ENCODE peak calls at places on chromosomes 7 and 10, in six cellular contexts. One of them, this sample, is unnamed.

GRCh38 chr7:153193144-153193595 is 433.6 kb downstream of the ACTR3B start:
- DNase-seq in heart right ventricle: no peak
- DNase-seq in astrocyte: no peak
- DNase-seq in GM20000: peak
- DNase-seq in fibroblast of the aortic adventitia: no peak
- DNase-seq in A549: peak
- DNase-seq in this sample: peak

GRCh38 chr10:98331888-98332287 is 63.9 kb upstream of the LOXL4 start:
- DNase-seq in heart right ventricle: no peak
- DNase-seq in astrocyte: no peak
- DNase-seq in GM20000: no peak
- DNase-seq in fibroblast of the aortic adventitia: no peak
- DNase-seq in A549: no peak
- DNase-seq in this sample: peak

GRCh38 chr7:135964791-135965190 is 12.4 kb downstream of the MTPN start:
- DNase-seq in heart right ventricle: no peak
- DNase-seq in astrocyte: no peak
- DNase-seq in GM20000: no peak
- DNase-seq in fibroblast of the aortic adventitia: peak
- DNase-seq in A549: no peak
- DNase-seq in this sample: no peak

GRCh38 chr7:64902806-64903721 is at the start of gene ZNF273:
- DNase-seq in heart right ventricle: peak
- DNase-seq in astrocyte: peak
- DNase-seq in GM20000: peak
- DNase-seq in fibroblast of the aortic adventitia: peak
- DNase-seq in A549: peak
- DNase-seq in this sample: peak

GRCh38 chr10:48233643-48234042 is 40.9 kb downstream of the FRMPD2 start:
- DNase-seq in heart right ventricle: no peak
- DNase-seq in astrocyte: no peak
- DNase-seq in GM20000: no peak
- DNase-seq in fibroblast of the aortic adventitia: no peak
- DNase-seq in A549: no peak
- DNase-seq in this sample: no peak

GRCh38 chr10:49049660-49050059 is 65.7 kb downstream of the VSTM4 start:
- DNase-seq in heart right ventricle: no peak
- DNase-seq in astrocyte: no peak
- DNase-seq in GM20000: no peak
- DNase-seq in fibroblast of the aortic adventitia: peak
- DNase-seq in A549: no peak
- DNase-seq in this sample: no peak

GRCh38 chr7:116829051-116829450 is 33.3 kb upstream of the CAPZA2 start:
- DNase-seq in heart right ventricle: no peak
- DNase-seq in astrocyte: no peak
- DNase-seq in GM20000: no peak
- DNase-seq in fibroblast of the aortic adventitia: no peak
- DNase-seq in A549: no peak
- DNase-seq in this sample: no peak

GRCh38 chr10:102647433-102648268 is 3.4 kb downstream of the TRIM8 start:
- DNase-seq in heart right ventricle: no peak
- DNase-seq in astrocyte: no peak
- DNase-seq in GM20000: no peak
- DNase-seq in fibroblast of the aortic adventitia: no peak
- DNase-seq in A549: no peak
- DNase-seq in this sample: no peak

GRCh38 chr7:35691827-35692307 is 3.1 kb downstream of the HERPUD2 start:
- DNase-seq in heart right ventricle: no peak
- DNase-seq in astrocyte: no peak
- DNase-seq in GM20000: peak
- DNase-seq in fibroblast of the aortic adventitia: no peak
- DNase-seq in A549: no peak
- DNase-seq in this sample: no peak

GRCh38 chr10:14971867-14972448 is 12.8 kb downstream of the MEIG1 start:
- DNase-seq in heart right ventricle: no peak
- DNase-seq in astrocyte: no peak
- DNase-seq in GM20000: no peak
- DNase-seq in fibroblast of the aortic adventitia: peak
- DNase-seq in A549: no peak
- DNase-seq in this sample: peak

GRCh38 chr7:158299607-158300006 is 288.0 kb downstream of the PTPRN2 start:
- DNase-seq in heart right ventricle: no peak
- DNase-seq in astrocyte: no peak
- DNase-seq in GM20000: no peak
- DNase-seq in fibroblast of the aortic adventitia: no peak
- DNase-seq in A549: no peak
- DNase-seq in this sample: no peak

GRCh38 chr7:25828468-25828867 is 323.5 kb upstream of the NFE2L3 start:
- DNase-seq in heart right ventricle: no peak
- DNase-seq in astrocyte: no peak
- DNase-seq in GM20000: no peak
- DNase-seq in fibroblast of the aortic adventitia: no peak
- DNase-seq in A549: no peak
- DNase-seq in this sample: no peak

GRCh38 chr7:5594616-5595544 is 171.2 kb upstream of the TNRC18 start:
- DNase-seq in heart right ventricle: peak
- DNase-seq in astrocyte: no peak
- DNase-seq in GM20000: peak
- DNase-seq in fibroblast of the aortic adventitia: no peak
- DNase-seq in A549: no peak
- DNase-seq in this sample: no peak

GRCh38 chr10:32938554-32939061 is 19.4 kb downstream of the ITGB1 start:
- DNase-seq in heart right ventricle: peak
- DNase-seq in astrocyte: no peak
- DNase-seq in GM20000: no peak
- DNase-seq in fibroblast of the aortic adventitia: no peak
- DNase-seq in A549: no peak
- DNase-seq in this sample: no peak

GRCh38 chr7:91201731-91202130 is 62.5 kb upstream of the FZD1 start:
- DNase-seq in heart right ventricle: no peak
- DNase-seq in astrocyte: no peak
- DNase-seq in GM20000: no peak
- DNase-seq in fibroblast of the aortic adventitia: no peak
- DNase-seq in A549: no peak
- DNase-seq in this sample: peak

GRCh38 chr7:498678-499641 is 20.7 kb downstream of the PDGFA start:
- DNase-seq in heart right ventricle: no peak
- DNase-seq in astrocyte: no peak
- DNase-seq in GM20000: no peak
- DNase-seq in fibroblast of the aortic adventitia: peak
- DNase-seq in A549: no peak
- DNase-seq in this sample: no peak

GRCh38 chr10:34345383-34345782 is 469.7 kb downstream of the PARD3 start:
- DNase-seq in heart right ventricle: no peak
- DNase-seq in astrocyte: no peak
- DNase-seq in GM20000: no peak
- DNase-seq in fibroblast of the aortic adventitia: no peak
- DNase-seq in A549: no peak
- DNase-seq in this sample: no peak

GRCh38 chr10:94314913-94315545 is 47.7 kb downstream of the NOC3L start:
- DNase-seq in heart right ventricle: no peak
- DNase-seq in astrocyte: no peak
- DNase-seq in GM20000: no peak
- DNase-seq in fibroblast of the aortic adventitia: peak
- DNase-seq in A549: no peak
- DNase-seq in this sample: peak

GRCh38 chr10:74432841-74433594 is 282.0 kb downstream of the ADK start:
- DNase-seq in heart right ventricle: no peak
- DNase-seq in astrocyte: peak
- DNase-seq in GM20000: no peak
- DNase-seq in fibroblast of the aortic adventitia: peak
- DNase-seq in A549: no peak
- DNase-seq in this sample: no peak

GRCh38 chr10:101492205-101492604 is 95.9 kb downstream of the POLL start:
- DNase-seq in heart right ventricle: no peak
- DNase-seq in astrocyte: no peak
- DNase-seq in GM20000: no peak
- DNase-seq in fibroblast of the aortic adventitia: no peak
- DNase-seq in A549: no peak
- DNase-seq in this sample: no peak

GRCh38 chr10:101097881-101098280 is 33.2 kb upstream of the TLX1 start:
- DNase-seq in heart right ventricle: no peak
- DNase-seq in astrocyte: no peak
- DNase-seq in GM20000: no peak
- DNase-seq in fibroblast of the aortic adventitia: no peak
- DNase-seq in A549: no peak
- DNase-seq in this sample: no peak

GRCh38 chr10:15254808-15255655 is 86.5 kb upstream of the NMT2 start:
- DNase-seq in heart right ventricle: peak
- DNase-seq in astrocyte: no peak
- DNase-seq in GM20000: peak
- DNase-seq in fibroblast of the aortic adventitia: no peak
- DNase-seq in A549: no peak
- DNase-seq in this sample: no peak

GRCh38 chr7:265998-266850 is 23.7 kb upstream of the FOXL3 start:
- DNase-seq in heart right ventricle: no peak
- DNase-seq in astrocyte: no peak
- DNase-seq in GM20000: no peak
- DNase-seq in fibroblast of the aortic adventitia: no peak
- DNase-seq in A549: no peak
- DNase-seq in this sample: peak

GRCh38 chr10:49592726-49593563 is 17.2 kb upstream of the SLC18A3 start:
- DNase-seq in heart right ventricle: peak
- DNase-seq in astrocyte: no peak
- DNase-seq in GM20000: peak
- DNase-seq in fibroblast of the aortic adventitia: peak
- DNase-seq in A549: peak
- DNase-seq in this sample: peak

GRCh38 chr7:33722383-33723096 is 182.8 kb upstream of the BMPER start:
- DNase-seq in heart right ventricle: no peak
- DNase-seq in astrocyte: peak
- DNase-seq in GM20000: no peak
- DNase-seq in fibroblast of the aortic adventitia: peak
- DNase-seq in A549: peak
- DNase-seq in this sample: peak

GRCh38 chr10:122291739-122292138 is 20.6 kb downstream of the BTBD16 start:
- DNase-seq in heart right ventricle: no peak
- DNase-seq in astrocyte: no peak
- DNase-seq in GM20000: no peak
- DNase-seq in fibroblast of the aortic adventitia: no peak
- DNase-seq in A549: no peak
- DNase-seq in this sample: no peak

GRCh38 chr10:44180321-44181154 is 204.4 kb downstream of the CXCL12 start:
- DNase-seq in heart right ventricle: no peak
- DNase-seq in astrocyte: peak
- DNase-seq in GM20000: no peak
- DNase-seq in fibroblast of the aortic adventitia: peak
- DNase-seq in A549: no peak
- DNase-seq in this sample: no peak

GRCh38 chr7:50953303-50953702 is 170.6 kb upstream of the GRB10 start:
- DNase-seq in heart right ventricle: no peak
- DNase-seq in astrocyte: no peak
- DNase-seq in GM20000: no peak
- DNase-seq in fibroblast of the aortic adventitia: peak
- DNase-seq in A549: no peak
- DNase-seq in this sample: no peak

GRCh38 chr7:132072165-132072564 is 504.1 kb downstream of the PLXNA4 start:
- DNase-seq in heart right ventricle: no peak
- DNase-seq in astrocyte: no peak
- DNase-seq in GM20000: no peak
- DNase-seq in fibroblast of the aortic adventitia: no peak
- DNase-seq in A549: no peak
- DNase-seq in this sample: no peak

DNA sequence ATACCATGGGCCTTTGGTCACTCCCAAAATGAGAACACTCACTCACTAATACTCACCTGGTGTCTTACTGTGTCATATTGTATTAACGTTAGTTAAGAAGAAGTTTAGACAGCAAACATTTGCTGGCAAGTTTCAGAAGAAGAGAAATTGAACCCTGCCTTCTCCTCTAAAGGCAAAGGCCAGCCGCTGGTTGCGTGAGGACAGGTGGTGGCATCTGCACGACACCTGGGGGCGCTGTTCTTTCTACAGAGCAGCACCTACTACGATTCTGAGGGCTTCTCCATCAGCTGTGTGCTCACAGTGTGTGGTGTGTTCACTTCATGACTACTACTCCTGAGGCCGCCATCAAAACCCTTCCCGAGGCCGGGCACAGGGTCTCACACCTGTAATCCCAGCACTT is 17.9 kb upstream of the CLEC2L start:
- DNase-seq in heart right ventricle: no peak
- DNase-seq in astrocyte: no peak
- DNase-seq in GM20000: no peak
- DNase-seq in fibroblast of the aortic adventitia: no peak
- DNase-seq in A549: no peak
- DNase-seq in this sample: peak
- TF ChIP-seq CTCF in heart right ventricle: no peak
- TF ChIP-seq CTCF in astrocyte: no peak
- TF ChIP-seq CTCF in GM20000: no peak
- TF ChIP-seq CTCF in fibroblast of the aortic adventitia: peak
- TF ChIP-seq CTCF in A549: peak
- TF ChIP-seq CTCF in this sample: peak

GRCh38 chr7:128721376-128721775 is 17.8 kb upstream of the CALU start:
- DNase-seq in heart right ventricle: no peak
- DNase-seq in astrocyte: no peak
- DNase-seq in GM20000: no peak
- DNase-seq in fibroblast of the aortic adventitia: no peak
- DNase-seq in A549: no peak
- DNase-seq in this sample: no peak
- TF ChIP-seq CTCF in heart right ventricle: no peak
- TF ChIP-seq CTCF in astrocyte: no peak
- TF ChIP-seq CTCF in GM20000: no peak
- TF ChIP-seq CTCF in fibroblast of the aortic adventitia: no peak
- TF ChIP-seq CTCF in A549: no peak
- TF ChIP-seq CTCF in this sample: no peak

GRCh38 chr7:74027124-74027682 is 770 bp upstream of the ELN start:
- DNase-seq in heart right ventricle: no peak
- DNase-seq in astrocyte: no peak
- DNase-seq in GM20000: no peak
- DNase-seq in fibroblast of the aortic adventitia: no peak
- DNase-seq in A549: no peak
- DNase-seq in this sample: no peak
- TF ChIP-seq CTCF in heart right ventricle: no peak
- TF ChIP-seq CTCF in astrocyte: no peak
- TF ChIP-seq CTCF in GM20000: no peak
- TF ChIP-seq CTCF in fibroblast of the aortic adventitia: no peak
- TF ChIP-seq CTCF in A549: no peak
- TF ChIP-seq CTCF in this sample: no peak

GRCh38 chr10:127921075-127921750 is 14.3 kb downstream of the PTPRE start:
- DNase-seq in heart right ventricle: no peak
- DNase-seq in astrocyte: no peak
- DNase-seq in GM20000: no peak
- DNase-seq in fibroblast of the aortic adventitia: no peak
- DNase-seq in A549: no peak
- DNase-seq in this sample: peak

GRCh38 chr10:127922206-127922605 is 15.3 kb downstream of the PTPRE start:
- DNase-seq in heart right ventricle: no peak
- DNase-seq in astrocyte: no peak
- DNase-seq in GM20000: no peak
- DNase-seq in fibroblast of the aortic adventitia: no peak
- DNase-seq in A549: no peak
- DNase-seq in this sample: no peak

GRCh38 chr10:127919418-127920191 is 12.7 kb downstream of the PTPRE start:
- DNase-seq in heart right ventricle: no peak
- DNase-seq in astrocyte: peak
- DNase-seq in GM20000: no peak
- DNase-seq in fibroblast of the aortic adventitia: peak
- DNase-seq in A549: no peak
- DNase-seq in this sample: peak

GRCh38 chr10:127921751-127922140 is 14.8 kb downstream of the PTPRE start:
- DNase-seq in heart right ventricle: no peak
- DNase-seq in astrocyte: no peak
- DNase-seq in GM20000: no peak
- DNase-seq in fibroblast of the aortic adventitia: no peak
- DNase-seq in A549: no peak
- DNase-seq in this sample: no peak

GRCh38 chr10:127920319-127921074 is 13.6 kb downstream of the PTPRE start:
- DNase-seq in heart right ventricle: no peak
- DNase-seq in astrocyte: no peak
- DNase-seq in GM20000: no peak
- DNase-seq in fibroblast of the aortic adventitia: no peak
- DNase-seq in A549: no peak
- DNase-seq in this sample: no peak
- TF ChIP-seq CTCF in heart right ventricle: no peak
- TF ChIP-seq CTCF in astrocyte: no peak
- TF ChIP-seq CTCF in GM20000: no peak
- TF ChIP-seq CTCF in fibroblast of the aortic adventitia: no peak
- TF ChIP-seq CTCF in A549: no peak
- TF ChIP-seq CTCF in this sample: no peak